ENCODE peak calls at places on chromosomes 5 and 9, in nine cellular contexts. P is H7; A is OCI-LY7; F is heart right ventricle; L is endodermal cell; M is cardiac fibroblast; Y is astrocyte of the hippocampus; R is stimulated activated CD4-positive, alpha-beta T cell treated with anti-CD3 and anti-CD28 coated beads, Interleukin-15, amount 100 ng/mL, for 1 hour; C is HEK293T. V is an unnamed sample.
A peak's percentile ranks its signal among the peaks of the same experiment; 100 is the strongest.

GRCh38 chr9:127980056-127980705 is 608 bp downstream of the EEIG1 start:
- DNase-seq in R (no peak), P (peak; percentile 93), A (peak; percentile 65), F (peak; percentile 10), C (no peak), L (peak; percentile 81), M (no peak), Y (peak; percentile 63), V (no peak)

GRCh38 chr5:9440517-9440916 is 105.4 kb downstream of the SEMA5A start:
- DNase-seq in L (no peak), A (no peak), R (no peak), Y (peak; percentile 39), F (no peak), M (peak; percentile 22), C (no peak), P (no peak), V (no peak)

GRCh38 chr5:160930361-160930760 is 78.3 kb upstream of the ATP10B start:
- DNase-seq in A (no peak), F (no peak), M (no peak), C (no peak), L (peak; percentile 75), Y (peak; percentile 88), P (peak; percentile 55), R (no peak), V (no peak)

GRCh38 chr9:31394040-31394473 is 990.4 kb upstream of the ACO1 start:
- DNase-seq in C (no peak), L (no peak), P (no peak), F (no peak), M (peak; percentile 80), Y (peak; percentile 81), R (no peak), A (no peak), V (no peak)

GRCh38 chr5:14184725-14185124 is 41.6 kb downstream of the TRIO start:
- DNase-seq in C (no peak), R (no peak), Y (peak; percentile 56), L (no peak), P (no peak), F (no peak), A (no peak), M (peak; percentile 35), V (no peak)

GRCh38 chr9:6502399-6502798 is 89.4 kb downstream of the UHRF2 start:
- DNase-seq in P (no peak), C (no peak), F (no peak), L (no peak), Y (no peak), M (no peak), R (no peak), A (no peak), V (no peak)

GRCh38 chr5:127562252-127562651 is 44.8 kb downstream of the PRRC1 start:
- DNase-seq in R (no peak), A (peak; percentile 9), F (no peak), Y (peak; percentile 16), L (peak; percentile 79), M (peak; percentile 41), C (peak; percentile 27), P (peak; percentile 32), V (no peak)

GRCh38 chr9:119697996-119698395 is 328.8 kb upstream of the BRINP1 start:
- DNase-seq in F (no peak), A (no peak), P (no peak), Y (no peak), L (peak; percentile 77), R (no peak), C (no peak), M (no peak), V (no peak)

GRCh38 chr9:107615325-107615724 is 125.8 kb upstream of the KLF4 start:
- DNase-seq in C (no peak), L (no peak), P (peak; percentile 1), R (no peak), A (no peak), M (peak; percentile 93), Y (no peak), F (no peak), V (no peak)

V was measured in GM12878.